ENCODE peak calls at places on chromosomes 3 and 15, in six cellular contexts. L, Y, F, U, P and C are unnamed samples.

GRCh38 chr3:56119575-56120349 is 348.5 kb downstream of the ERC2 start:
- DNase-seq in L (no peak), Y (peak; percentile 72), F (peak; percentile 47), U (no peak), P (no peak), C (no peak)

GRCh38 chr15:35281515-35281914 is 196.4 kb upstream of the NANOGP8 start:
- DNase-seq in L (no peak), Y (peak; percentile 40), F (no peak), U (no peak), P (no peak), C (no peak)

GRCh38 chr15:95277266-95277665 is 1045.9 kb downstream of the MCTP2 start:
- DNase-seq in L (no peak), Y (peak; percentile 83), F (no peak), U (peak; percentile 86), P (no peak), C (peak; percentile 55)

GRCh38 chr3:18424862-18425640 is at the start of gene SATB1:
- DNase-seq in L (peak; percentile 89), Y (peak; percentile 25), F (peak; percentile 78), U (no peak), P (peak; percentile 48), C (peak; percentile 2)

GRCh38 chr3:63613561-63613960 is 38.9 kb upstream of the SNTN start:
- DNase-seq in L (no peak), Y (no peak), F (no peak), U (peak; percentile 40), P (no peak), C (no peak)

GRCh38 chr3:189210251-189210770 is 38.5 kb downstream of the TPRG1 start:
- DNase-seq in L (no peak), Y (no peak), F (no peak), U (no peak), P (no peak), C (no peak)

GRCh38 chr3:8490079-8490552 is 11.5 kb upstream of the LMCD1 start:
- DNase-seq in L (no peak), Y (peak; percentile 89), F (no peak), U (peak; percentile 98), P (no peak), C (peak; percentile 62)

GRCh38 chr15:63605816-63606215 is 8.6 kb downstream of the FBXL22 start:
- DNase-seq in L (no peak), Y (no peak), F (no peak), U (no peak), P (no peak), C (no peak)

GRCh38 chr3:197224034-197224444 is 74.4 kb downstream of the DLG1 start:
- DNase-seq in L (no peak), Y (peak; percentile 76), F (no peak), U (peak; percentile 17), P (peak; percentile 64), C (peak; percentile 32)

GRCh38 chr15:100204771-100205170 is 137.0 kb downstream of the ADAMTS17 start:
- DNase-seq in L (no peak), Y (no peak), F (no peak), U (no peak), P (no peak), C (no peak)

GRCh38 chr3:184746131-184747120 is 34.6 kb upstream of the MAGEF1 start:
- DNase-seq in L (no peak), Y (no peak), F (no peak), U (no peak), P (no peak), C (no peak)

DNA sequence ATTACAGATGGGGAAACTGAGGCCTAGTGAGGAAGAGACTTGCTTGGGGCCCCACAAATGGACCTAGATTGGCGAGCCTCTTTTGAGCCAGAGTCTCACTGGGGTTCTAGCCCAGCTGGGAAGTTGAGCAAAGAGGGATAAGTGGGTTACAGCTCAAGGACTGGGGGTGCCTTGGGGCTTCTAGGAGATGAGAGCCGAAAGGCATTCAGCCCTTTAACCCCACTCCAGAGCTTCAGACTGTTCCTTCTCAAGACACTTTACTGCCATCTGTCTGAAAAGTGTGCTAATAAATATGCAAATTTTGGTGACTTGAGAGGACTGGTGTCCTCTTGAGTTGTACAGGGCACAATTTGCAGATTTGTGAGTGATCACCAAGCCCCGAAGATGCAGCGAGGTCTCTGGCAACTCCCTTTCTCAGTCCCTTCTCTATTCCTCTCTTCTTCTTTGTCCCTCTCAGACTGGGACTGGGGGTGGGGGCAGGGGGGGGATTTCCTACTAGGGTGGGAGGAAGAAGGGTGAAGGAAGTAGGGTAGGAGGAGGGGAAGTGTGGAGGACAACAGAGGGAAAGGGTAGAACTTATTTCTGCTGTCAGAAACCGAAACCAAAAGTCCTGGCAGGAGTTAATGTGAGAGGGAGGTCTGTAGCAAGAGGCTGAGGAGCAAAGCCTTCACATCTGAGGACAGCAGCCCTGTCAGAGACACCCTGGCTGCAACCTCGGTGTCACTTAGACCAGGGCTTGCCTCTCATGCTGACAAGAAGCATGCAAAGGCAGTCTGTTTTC is 16.2 kb upstream of the ANKDD1A start:
- DNase-seq in L (peak; percentile 55), Y (peak; percentile 74), F (no peak), U (no peak), P (peak; percentile 53), C (no peak)
- H3K4me3 ChIP-seq in L (peak overlapping the region; percentile 46), Y (no peak overlapping the region), F (peak overlapping the region; percentile 42), U (no peak overlapping the region), P (no peak overlapping the region), C (peak overlapping the region; percentile 3)

GRCh38 chr3:3998140-3998977 is 199.1 kb downstream of the LRRN1 start:
- DNase-seq in L (no peak), Y (peak; percentile 5), F (no peak), U (no peak), P (peak; percentile 2), C (no peak)
- TF ChIP-seq CTCF in L (peak; percentile 50), Y (peak; percentile 25), F (peak; percentile 35), U (no peak), P (no peak), C (peak; percentile 13)

DNA sequence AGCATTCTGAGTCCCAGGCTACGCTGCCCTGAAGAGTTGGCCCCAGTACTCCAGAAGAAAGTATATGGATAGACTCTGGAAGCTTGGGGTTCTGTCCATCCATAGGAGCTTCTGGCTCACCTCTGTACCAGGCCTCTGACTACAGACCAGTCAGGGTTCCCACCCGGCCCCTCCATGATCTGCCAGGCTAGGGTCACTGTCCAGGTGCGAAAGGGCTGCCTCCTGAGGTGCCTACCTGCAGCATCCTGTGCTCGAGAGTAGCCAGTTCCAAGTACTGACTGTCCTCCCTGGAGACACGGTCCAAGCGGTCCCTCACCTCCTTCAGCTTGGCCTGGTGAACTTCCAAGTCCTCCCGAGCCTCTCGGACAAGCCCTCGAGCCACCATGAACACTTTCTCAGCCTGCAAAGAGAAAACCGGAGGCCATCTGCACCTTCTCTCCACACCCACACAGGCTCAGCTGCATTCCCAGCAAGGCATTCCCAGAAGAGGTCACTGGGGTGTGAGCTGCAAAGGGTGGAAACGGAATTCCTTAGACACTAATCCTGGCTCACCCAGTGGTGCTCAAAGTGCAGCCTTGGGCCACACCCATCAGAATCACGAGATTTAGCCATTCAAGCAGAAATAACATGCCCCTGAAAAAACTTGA is 3.7 kb upstream of the PLXNB1 start:
- DNase-seq in L (no peak), Y (peak; percentile 21), F (peak; percentile 46), U (no peak), P (peak; percentile 12), C (no peak)
- H3K4me3 ChIP-seq in L (no peak overlapping the region), Y (no peak overlapping the region), F (peak overlapping the region; percentile 40), U (no peak overlapping the region), P (no peak overlapping the region), C (no peak overlapping the region)

GRCh38 chr3:144097144-144097543 is 125.5 kb downstream of the DIPK2A start:
- DNase-seq in L (no peak), Y (no peak), F (no peak), U (no peak), P (no peak), C (no peak)
- TF ChIP-seq CTCF in L (no peak), Y (no peak), F (no peak), U (no peak), P (no peak), C (no peak)

GRCh38 chr3:119148493-119149180 is 2.7 kb downstream of the TEX55 start:
- DNase-seq in L (no peak), Y (peak; percentile 39), F (no peak), U (peak; percentile 33), P (no peak), C (no peak)

GRCh38 chr3:119147494-119147893 is 1.5 kb downstream of the TEX55 start:
- DNase-seq in L (no peak), Y (no peak), F (no peak), U (no peak), P (no peak), C (no peak)

GRCh38 chr3:119145128-119145499 is 851 bp upstream of the TEX55 start:
- DNase-seq in L (no peak), Y (no peak), F (no peak), U (no peak), P (no peak), C (no peak)

GRCh38 chr3:119145500-119146167 is at the start of gene TEX55:
- DNase-seq in L (no peak), Y (peak; percentile 74), F (no peak), U (no peak), P (peak; percentile 30), C (no peak)

GRCh38 chr3:119146578-119147375 is 812 bp downstream of the TEX55 start:
- DNase-seq in L (no peak), Y (no peak), F (no peak), U (no peak), P (no peak), C (no peak)
- H3K4me3 ChIP-seq in L (no peak overlapping the region), Y (no peak overlapping the region), F (no peak overlapping the region), U (no peak overlapping the region), P (no peak overlapping the region), C (no peak overlapping the region)

DNA sequence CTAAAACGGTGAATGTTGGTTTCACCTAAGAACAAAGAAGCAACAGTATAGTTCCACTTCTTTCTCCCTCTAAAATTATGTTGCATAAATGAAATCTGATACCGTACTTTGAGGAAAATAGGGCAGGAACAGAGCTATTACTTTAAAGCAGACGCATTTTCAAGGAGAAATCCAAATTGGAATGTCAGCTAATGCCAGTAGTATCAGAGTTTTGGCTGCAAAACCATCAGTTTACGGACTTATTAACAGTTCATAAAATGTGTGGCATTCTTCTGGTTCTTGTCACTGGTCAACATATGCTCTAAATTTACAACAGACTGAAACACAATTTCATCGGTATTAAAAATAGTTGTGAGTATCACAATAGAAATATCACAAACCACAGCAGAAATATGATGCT is 38.8 kb upstream of the ROBO2 start:
- DNase-seq in L (no peak), Y (no peak), F (no peak), U (no peak), P (no peak), C (no peak)
- TF ChIP-seq CTCF in L (no peak), Y (no peak), F (no peak), U (no peak), P (no peak), C (no peak)